ENCODE peak calls at places on chromosomes 16 and 17, in eight cellular contexts. W, O, R, P, S, D, N and A are unnamed samples.
A peak's percentile ranks its signal among the peaks of the same experiment; 100 is the strongest.

GRCh38 chr17:65191805-65192740 is 54.9 kb downstream of the RGS9 start:
- DNase-seq in W (no peak), O (no peak), R (no peak), P (no peak), S (peak; percentile 20), D (peak; percentile 67), N (no peak), A (no peak)

GRCh38 chr17:36534117-36534880 is at the start of gene MYO19:
- DNase-seq in W (peak; percentile 44), O (peak; percentile 92), R (peak; percentile 62), P (peak; percentile 15), S (peak; percentile 62), D (peak; percentile 96), N (peak; percentile 52), A (peak; percentile 75)

GRCh38 chr16:24116989-24117388 is 139.1 kb upstream of the CACNG3 start:
- DNase-seq in W (no peak), O (no peak), R (no peak), P (no peak), S (no peak), D (no peak), N (no peak), A (no peak)

GRCh38 chr17:51015145-51015558 is 105.5 kb downstream of the SPAG9 start:
- DNase-seq in W (no peak), O (no peak), R (no peak), P (no peak), S (no peak), D (no peak), N (no peak), A (no peak)

GRCh38 chr17:42891539-42892152 is 9.0 kb upstream of the G6PC1 start:
- DNase-seq in W (no peak), O (peak; percentile 33), R (peak; percentile 69), P (no peak), S (peak; percentile 63), D (no peak), N (peak; percentile 66), A (peak; percentile 73)

GRCh38 chr16:85326113-85326793 is 214.0 kb upstream of the CIBAR2 start:
- DNase-seq in W (no peak), O (no peak), R (no peak), P (no peak), S (no peak), D (no peak), N (no peak), A (no peak)

GRCh38 chr17:82611140-82612058 is 36.8 kb downstream of the WDR45B start:
- DNase-seq in W (no peak), O (no peak), R (no peak), P (no peak), S (no peak), D (no peak), N (no peak), A (no peak)

GRCh38 chr17:13346996-13347762 is 254.6 kb downstream of the HS3ST3A1 start:
- DNase-seq in W (no peak), O (no peak), R (no peak), P (no peak), S (peak; percentile 31), D (peak; percentile 95), N (no peak), A (no peak)

GRCh38 chr17:6862822-6863221 is 31.3 kb upstream of the TEKT1 start:
- DNase-seq in W (no peak), O (no peak), R (no peak), P (no peak), S (no peak), D (peak; percentile 56), N (no peak), A (no peak)

GRCh38 chr17:72063262-72063661 is 57.6 kb upstream of the SOX9 start:
- DNase-seq in W (no peak), O (no peak), R (no peak), P (no peak), S (no peak), D (no peak), N (no peak), A (no peak)

DNA sequence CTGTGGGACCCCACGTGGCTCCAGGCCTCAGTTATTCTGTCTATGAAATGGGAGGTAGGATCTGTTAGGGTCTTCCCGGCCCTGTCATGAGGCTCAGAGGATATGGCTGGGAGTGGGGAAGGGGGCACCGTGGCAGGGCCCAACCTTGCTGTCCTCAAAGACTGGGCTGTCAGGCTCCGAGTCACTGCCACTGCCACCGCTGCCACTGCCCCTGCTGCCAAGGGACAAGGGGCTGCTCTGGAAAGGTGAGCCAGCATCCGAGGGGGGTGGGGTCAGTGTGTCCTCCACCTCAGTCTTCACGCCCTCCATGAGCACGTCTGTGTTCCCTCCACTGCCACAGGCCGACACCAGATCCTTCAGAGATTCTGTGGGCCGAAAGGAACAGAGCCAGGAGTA is 19.2 kb downstream of the SREBF1 start:
- DNase-seq in W (no peak), O (no peak), R (no peak), P (no peak), S (no peak), D (no peak), N (no peak), A (no peak)
- H3K4me1 ChIP-seq in W (peaks cover 14% of the 10 kb centered on the region), O (peaks cover 16% of the 10 kb centered on the region), R (peaks cover 97% of the 10 kb centered on the region), P (peaks cover 39% of the 10 kb centered on the region), S (peaks cover 51% of the 10 kb centered on the region), D (peaks cover 45% of the 10 kb centered on the region), N (peaks cover 57% of the 10 kb centered on the region), A (peaks cover 66% of the 10 kb centered on the region)

DNA sequence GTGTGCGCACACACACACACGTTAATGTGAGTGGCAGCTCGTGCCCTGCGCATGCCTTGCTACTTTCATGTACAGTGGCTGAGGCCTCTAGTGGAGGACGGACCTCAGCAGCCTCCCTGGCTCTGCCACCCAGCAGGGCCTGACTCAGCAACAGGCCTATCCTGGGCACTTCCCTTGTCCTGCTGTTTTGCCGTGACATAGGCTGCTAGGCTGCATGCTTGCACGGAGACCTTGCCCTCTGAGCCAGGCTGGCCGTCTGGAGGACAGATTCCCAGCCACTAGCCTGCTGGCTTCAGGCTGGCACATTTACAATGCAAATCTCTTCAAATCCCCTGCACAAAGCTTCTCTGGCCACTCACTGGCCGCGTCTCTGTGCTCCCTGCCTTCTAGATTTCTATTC is 9.5 kb downstream of the RNF213 start:
- DNase-seq in W (peak; percentile 46), O (peak; percentile 79), R (no peak), P (no peak), S (no peak), D (no peak), N (no peak), A (no peak)
- H3K4me3 ChIP-seq in W (peak overlapping the region; percentile 33), O (no peak overlapping the region), R (no peak overlapping the region), P (no peak overlapping the region), S (no peak overlapping the region), D (no peak overlapping the region), N (no peak overlapping the region), A (no peak overlapping the region)

GRCh38 chr16:81585785-81586184 is 141.2 kb downstream of the CMIP start:
- DNase-seq in W (peak; percentile 21), O (peak; percentile 49), R (no peak), P (no peak), S (peak; percentile 50), D (no peak), N (no peak), A (no peak)

GRCh38 chr16:81581107-81581506 is 136.5 kb downstream of the CMIP start:
- DNase-seq in W (no peak), O (no peak), R (no peak), P (no peak), S (no peak), D (peak; percentile 100), N (no peak), A (no peak)

GRCh38 chr16:81582655-81583441 is 138.2 kb downstream of the CMIP start:
- DNase-seq in W (no peak), O (peak; percentile 37), R (no peak), P (no peak), S (peak; percentile 79), D (no peak), N (no peak), A (no peak)

GRCh38 chr16:81586421-81586820 is 141.8 kb downstream of the CMIP start:
- DNase-seq in W (no peak), O (no peak), R (no peak), P (no peak), S (no peak), D (peak; percentile 65), N (no peak), A (no peak)

DNA sequence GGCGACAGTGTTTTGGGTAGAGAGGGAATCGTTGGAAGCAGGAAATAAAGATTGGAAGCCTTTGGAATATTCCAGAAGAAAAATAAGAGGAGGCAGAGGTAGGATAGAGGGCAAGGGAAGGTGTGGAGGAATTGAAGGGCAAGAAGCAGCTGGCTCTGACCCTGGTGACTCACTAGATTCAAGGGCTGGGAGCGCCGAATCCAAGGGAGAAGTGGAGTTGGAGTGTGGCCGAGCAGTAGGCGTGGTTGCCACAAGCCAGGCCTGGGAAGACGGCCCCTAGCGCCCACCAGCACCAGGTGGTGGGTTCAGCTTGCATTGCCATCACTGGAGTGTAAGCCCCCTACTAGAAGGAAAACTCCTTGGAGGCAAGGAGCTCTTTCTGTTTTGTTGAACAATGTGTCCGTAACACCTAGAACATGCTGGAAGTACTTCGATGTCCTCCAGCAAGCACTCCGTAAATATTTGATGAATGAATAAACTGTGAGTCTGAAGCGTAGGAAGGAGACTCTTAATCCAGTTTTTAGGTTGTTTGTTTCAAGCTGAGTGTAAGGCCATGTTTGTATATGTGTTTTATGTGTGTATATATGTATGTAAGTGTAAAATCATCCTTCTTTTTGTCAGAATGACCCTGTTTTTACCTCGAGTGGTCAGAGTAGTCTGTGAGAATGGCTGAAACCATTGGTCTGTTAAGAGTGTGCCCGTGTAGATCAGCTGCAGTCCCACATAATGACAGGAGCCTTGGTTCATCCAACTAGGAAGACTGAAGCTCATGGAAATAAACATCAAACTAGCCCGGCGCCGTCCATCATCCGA is 139.5 kb downstream of the CMIP start:
- DNase-seq in W (no peak), O (no peak), R (no peak), P (no peak), S (no peak), D (peak; percentile 79), N (no peak), A (no peak)
- H3K4me1 ChIP-seq in W (peaks cover 4% of the 10 kb centered on the region), O (peaks cover 9% of the 10 kb centered on the region), R (peaks cover 19% of the 10 kb centered on the region), P (no peaks in the 10 kb centered on the region), S (peaks cover 73% of the 10 kb centered on the region), D (peaks cover 63% of the 10 kb centered on the region), N (no peaks in the 10 kb centered on the region), A (no peaks in the 10 kb centered on the region)

GRCh38 chr16:3578121-3578520 is 918 bp upstream of the NLRC3 start:
- DNase-seq in W (no peak), O (no peak), R (no peak), P (peak; percentile 43), S (no peak), D (no peak), N (no peak), A (no peak)

GRCh38 chr16:3574195-3574594 is 3.0 kb downstream of the NLRC3 start:
- DNase-seq in W (no peak), O (no peak), R (no peak), P (no peak), S (no peak), D (no peak), N (no peak), A (no peak)

GRCh38 chr16:3577302-3577752 is at the start of gene NLRC3:
- DNase-seq in W (no peak), O (no peak), R (no peak), P (peak; percentile 50), S (no peak), D (no peak), N (no peak), A (no peak)

GRCh38 chr16:3575491-3575890 is 1.7 kb downstream of the NLRC3 start:
- DNase-seq in W (no peak), O (no peak), R (no peak), P (no peak), S (no peak), D (no peak), N (no peak), A (no peak)

DNA sequence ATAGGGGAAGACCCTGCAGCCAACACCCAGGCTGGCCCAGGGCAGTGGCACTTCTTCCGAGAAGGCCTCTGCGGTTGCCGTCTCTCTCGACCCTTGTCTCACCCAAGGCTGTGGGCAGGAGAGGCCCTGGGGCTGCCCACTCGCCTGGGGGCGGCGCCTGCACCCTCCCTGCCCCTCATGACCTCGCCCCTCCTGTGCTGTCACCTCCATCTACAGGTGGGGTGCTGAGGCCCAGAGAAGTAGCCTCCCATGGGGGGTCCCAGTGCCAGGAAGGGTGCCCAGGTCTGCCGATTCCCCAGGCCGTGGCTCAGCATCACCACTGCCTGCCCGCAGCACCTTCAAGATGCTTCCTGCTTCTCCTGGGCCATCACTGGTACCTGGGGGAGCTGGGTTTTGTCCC is 992 bp downstream of the NLRC3 start:
- DNase-seq in W (no peak), O (no peak), R (no peak), P (no peak), S (no peak), D (no peak), N (no peak), A (no peak)
- H3K4me3 ChIP-seq in W (no peak overlapping the region), O (no peak overlapping the region), R (peak overlapping the region; percentile 54), P (peak overlapping the region; percentile 85), S (no peak overlapping the region), D (no peak overlapping the region), N (peak overlapping the region; percentile 47), A (no peak overlapping the region)